ENCODE peak calls at places on chromosomes 11 and 22, in eight cellular contexts. C, X, Z, E, P, D, H and K are unnamed samples.

GRCh38 chr11:65892661-65893317 is 2.3 kb downstream of the CCDC85B start:
- DNase-seq in D (no peak), P (no peak), Z (peak; percentile 17), H (no peak), X (no peak), C (no peak), E (no peak), K (no peak)

GRCh38 chr11:86955111-86955673 is at the start of gene FZD4:
- DNase-seq in C (peak; percentile 89), D (peak; percentile 91), E (peak; percentile 78), H (peak; percentile 93), X (peak; percentile 93), Z (peak; percentile 91), P (peak; percentile 48), K (no peak)

GRCh38 chr22:29071261-29072045 is 1.4 kb upstream of the KREMEN1 start:
- DNase-seq in E (no peak), H (peak; percentile 75), C (peak; percentile 56), X (peak; percentile 65), D (peak; percentile 6), Z (peak; percentile 29), P (no peak), K (peak; percentile 64)

GRCh38 chr11:86869966-86870570 is 69.7 kb downstream of the PRSS23 start:
- DNase-seq in X (peak; percentile 50), Z (peak; percentile 66), E (peak; percentile 51), H (peak; percentile 44), P (no peak), D (peak; percentile 25), C (peak; percentile 51), K (no peak)

GRCh38 chr22:26394787-26395186 is 34.3 kb upstream of the ASPHD2 start:
- DNase-seq in H (no peak), C (peak; percentile 62), X (no peak), Z (no peak), P (no peak), E (no peak), D (no peak), K (no peak)

GRCh38 chr11:122748968-122749687 is 89.2 kb upstream of the CRTAM start:
- DNase-seq in X (no peak), E (no peak), C (no peak), P (no peak), D (no peak), H (peak; percentile 49), Z (no peak), K (peak; percentile 68)

GRCh38 chr11:109486129-109486528 is 64.1 kb downstream of the C11orf87 start:
- DNase-seq in E (no peak), Z (no peak), X (no peak), H (no peak), D (no peak), P (no peak), C (no peak), K (no peak)

GRCh38 chr11:86524603-86525352 is 147.6 kb downstream of the ME3 start:
- DNase-seq in Z (no peak), X (no peak), P (no peak), C (no peak), H (no peak), D (peak; percentile 6), E (no peak), K (no peak)

GRCh38 chr11:86043765-86044534 is 24.9 kb downstream of the PICALM start:
- DNase-seq in D (no peak), C (no peak), X (no peak), E (no peak), P (no peak), H (no peak), Z (no peak), K (no peak)

GRCh38 chr22:30038219-30038618 is 42.0 kb upstream of the HORMAD2 start:
- DNase-seq in Z (peak; percentile 29), E (no peak), C (no peak), D (peak; percentile 58), X (peak; percentile 64), H (no peak), P (no peak), K (no peak)

GRCh38 chr11:64609436-64610047 is 18.5 kb downstream of the SLC22A12 start:
- DNase-seq in H (no peak), P (no peak), D (no peak), C (no peak), Z (no peak), E (no peak), X (no peak), K (no peak)

GRCh38 chr11:134515081-134515960 is 103.3 kb upstream of the B3GAT1 start:
- DNase-seq in C (no peak), E (no peak), Z (peak; percentile 5), X (peak; percentile 16), P (no peak), H (peak; percentile 74), D (no peak), K (no peak)

GRCh38 chr11:108497317-108498045 is 703 bp downstream of the POGLUT3 start:
- DNase-seq in X (peak; percentile 80), P (no peak), Z (peak; percentile 96), E (peak; percentile 63), D (peak; percentile 83), C (peak; percentile 78), H (peak; percentile 87), K (peak; percentile 75)

GRCh38 chr11:26851696-26852095 is 129.8 kb upstream of the SLC5A12 start:
- DNase-seq in Z (no peak), D (no peak), H (no peak), E (no peak), P (no peak), C (no peak), X (no peak), K (no peak)

GRCh38 chr22:25745341-25746011 is 3.5 kb downstream of the MYO18B start:
- DNase-seq in H (no peak), X (no peak), P (no peak), D (no peak), C (no peak), Z (no peak), E (no peak), K (no peak)

GRCh38 chr11:85803920-85804319 is 7.0 kb downstream of the SYTL2 start:
- DNase-seq in P (no peak), C (no peak), D (no peak), H (no peak), E (no peak), Z (no peak), X (no peak), K (no peak)

GRCh38 chr11:9455722-9456121 is 5.1 kb upstream of the ZNF143 start:
- DNase-seq in X (no peak), H (no peak), E (no peak), D (no peak), Z (no peak), P (no peak), C (no peak), K (no peak)

GRCh38 chr11:79208126-79208525 is 232.7 kb downstream of the TENM4 start:
- DNase-seq in E (no peak), D (no peak), C (no peak), H (no peak), X (no peak), P (no peak), Z (no peak), K (no peak)

GRCh38 chr11:130522284-130522961 is 74.0 kb downstream of the ADAMTS15 start:
- DNase-seq in H (peak; percentile 76), P (peak; percentile 11), C (peak; percentile 46), E (peak; percentile 90), D (peak; percentile 51), X (peak; percentile 93), Z (peak; percentile 95), K (no peak)

GRCh38 chr11:113571531-113571930 is 96.3 kb upstream of the DRD2 start:
- DNase-seq in E (no peak), D (no peak), P (no peak), Z (no peak), X (no peak), C (no peak), H (no peak), K (no peak)

GRCh38 chr11:125253289-125253688 is 88.7 kb downstream of the PKNOX2 start:
- DNase-seq in P (no peak), X (no peak), D (no peak), E (no peak), H (no peak), Z (no peak), C (no peak), K (no peak)

GRCh38 chr22:46067159-46068111 is 82.9 kb upstream of the PPARA start:
- DNase-seq in D (no peak), E (peak; percentile 4), P (no peak), Z (peak; percentile 38), H (peak; percentile 9), X (peak; percentile 21), C (no peak), K (no peak)
- H3K27ac ChIP-seq in D (peak overlapping the region; percentile 94), E (peak overlapping the region; percentile 95), P (peak overlapping the region; percentile 99), Z (peak overlapping the region; percentile 100), H (peak overlapping the region; percentile 100), X (peak overlapping the region; percentile 99), C (no peak overlapping the region), K (peak overlapping the region; percentile 99)

DNA sequence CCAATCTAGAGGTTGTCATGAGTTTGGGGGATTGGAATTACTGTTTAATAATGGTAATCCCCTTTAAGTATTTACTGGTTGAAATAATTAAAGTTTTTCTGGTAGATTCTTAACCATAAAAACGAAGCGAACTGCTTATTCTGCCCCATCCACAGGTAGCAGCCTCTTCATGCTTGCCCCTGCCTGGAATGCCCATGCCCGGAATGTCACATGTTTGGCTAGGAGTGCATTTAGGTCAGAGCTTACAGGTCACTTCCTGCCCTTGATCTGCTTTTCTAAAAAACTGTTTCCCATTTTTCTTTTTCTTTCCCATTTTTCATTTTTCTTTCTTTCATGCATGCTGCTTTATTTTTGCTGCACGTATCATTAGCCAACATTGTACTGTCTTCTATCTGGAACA is 69.1 kb downstream of the YAP1 start:
- DNase-seq in Z (no peak), E (no peak), D (no peak), X (no peak), C (no peak), P (no peak), H (no peak), K (no peak)
- H3K27ac ChIP-seq in Z (peak overlapping the region; percentile 82), E (no peak overlapping the region), D (peak overlapping the region; percentile 88), X (peak overlapping the region; percentile 81), C (no peak overlapping the region), P (no peak overlapping the region), H (peak overlapping the region; percentile 73), K (peak overlapping the region; percentile 86)

DNA sequence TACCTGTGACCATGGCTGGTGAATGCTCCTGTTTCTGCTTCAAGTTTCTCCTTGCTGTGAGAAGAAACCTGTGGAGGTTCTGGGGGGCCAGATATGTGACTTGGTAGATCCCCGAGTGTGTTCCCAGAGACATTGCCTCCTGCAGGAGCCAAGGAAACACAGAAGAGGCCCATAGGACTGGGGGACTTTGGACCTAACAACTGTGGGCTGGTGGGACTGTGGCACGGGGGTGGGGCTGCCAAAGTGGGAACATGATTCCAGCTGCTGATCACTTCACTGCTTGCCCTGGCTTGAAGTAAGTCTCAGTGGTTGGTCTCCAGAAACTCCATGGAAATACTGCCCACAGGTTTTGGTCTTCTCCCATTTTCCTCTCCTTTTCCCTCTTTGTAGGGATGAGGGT is 4.1 kb upstream of the NR1H3 start:
- DNase-seq in P (no peak), Z (no peak), E (no peak), D (no peak), C (no peak), X (no peak), H (peak; percentile 37), K (no peak)
- H3K27ac ChIP-seq in P (peak overlapping the region; percentile 73), Z (peak overlapping the region; percentile 72), E (peak overlapping the region; percentile 76), D (no peak overlapping the region), C (no peak overlapping the region), X (peak overlapping the region; percentile 75), H (peak overlapping the region; percentile 83), K (no peak overlapping the region)

DNA sequence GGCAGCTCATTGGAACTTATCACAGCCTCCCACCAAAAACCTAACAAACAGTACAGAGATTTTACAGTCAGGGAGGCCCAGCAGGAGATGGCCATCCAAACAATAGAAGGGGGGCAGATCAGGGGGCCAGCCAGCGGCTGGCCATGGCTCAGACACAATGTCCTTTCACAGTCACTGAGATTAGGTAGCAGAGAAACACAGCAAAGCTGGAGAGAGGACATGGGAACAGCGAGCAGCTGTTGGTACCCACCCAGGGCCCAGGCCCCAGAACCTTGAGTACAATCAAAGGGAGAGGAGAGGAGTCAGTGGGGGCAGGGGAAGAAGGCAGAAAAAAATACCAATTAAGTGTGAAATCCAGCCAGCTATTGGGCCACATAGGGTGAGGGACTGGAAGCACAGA is 4.2 kb downstream of the TMEM121B start:
- DNase-seq in X (no peak), C (no peak), P (no peak), H (no peak), E (no peak), Z (no peak), D (no peak), K (no peak)
- H3K27ac ChIP-seq in X (peak overlapping the region; percentile 36), C (no peak overlapping the region), P (peak overlapping the region; percentile 68), H (no peak overlapping the region), E (no peak overlapping the region), Z (no peak overlapping the region), D (no peak overlapping the region), K (no peak overlapping the region)